ENCODE peak calls at places on chromosomes 6 and 20, in seven cellular contexts. One of them, this sample, is unnamed. For H3K36me3, the result is how much of the 10 kb centered on the place peaks cover.

GRCh38 chr6:118923035-118923434 is 11.9 kb downstream of the MCM9 start:
- DNase-seq in heart left ventricle: no peak
- DNase-seq in breast epithelium: no peak
- DNase-seq in ovary: no peak
- DNase-seq in psoas muscle: no peak
- DNase-seq in H7: no peak
- DNase-seq in small intestine: no peak
- DNase-seq in this sample: no peak

GRCh38 chr20:32972181-32973076 is 31.8 kb downstream of the SUN5 start:
- DNase-seq in ovary: no peak
- DNase-seq in psoas muscle: no peak
- DNase-seq in heart left ventricle: peak
- DNase-seq in H7: peak
- DNase-seq in small intestine: peak
- DNase-seq in breast epithelium: no peak
- DNase-seq in this sample: no peak

GRCh38 chr6:47492355-47492754 is 14.8 kb downstream of the CD2AP start:
- DNase-seq in breast epithelium: no peak
- DNase-seq in psoas muscle: no peak
- DNase-seq in heart left ventricle: no peak
- DNase-seq in H7: no peak
- DNase-seq in small intestine: no peak
- DNase-seq in ovary: no peak
- DNase-seq in this sample: no peak

GRCh38 chr6:129183681-129184216 is 300.8 kb downstream of the LAMA2 start:
- DNase-seq in psoas muscle: no peak
- DNase-seq in small intestine: peak
- DNase-seq in H7: no peak
- DNase-seq in heart left ventricle: no peak
- DNase-seq in breast epithelium: no peak
- DNase-seq in ovary: no peak
- DNase-seq in this sample: no peak

GRCh38 chr20:24157213-24157612 is 168.6 kb upstream of the GGTLC1 start:
- DNase-seq in breast epithelium: no peak
- DNase-seq in ovary: no peak
- DNase-seq in small intestine: no peak
- DNase-seq in psoas muscle: no peak
- DNase-seq in heart left ventricle: no peak
- DNase-seq in H7: no peak
- DNase-seq in this sample: peak

GRCh38 chr20:3239867-3240775 is 1.1 kb upstream of the SLC4A11 start:
- DNase-seq in H7: peak
- DNase-seq in ovary: no peak
- DNase-seq in heart left ventricle: no peak
- DNase-seq in breast epithelium: no peak
- DNase-seq in psoas muscle: no peak
- DNase-seq in small intestine: peak
- DNase-seq in this sample: no peak

GRCh38 chr20:57005146-57005933 is 261.1 kb downstream of the BMP7 start:
- DNase-seq in small intestine: no peak
- DNase-seq in heart left ventricle: no peak
- DNase-seq in H7: no peak
- DNase-seq in psoas muscle: no peak
- DNase-seq in breast epithelium: no peak
- DNase-seq in ovary: no peak
- DNase-seq in this sample: no peak

GRCh38 chr6:161233986-161234620 is 39.8 kb downstream of the AGPAT4 start:
- DNase-seq in psoas muscle: peak
- DNase-seq in breast epithelium: no peak
- DNase-seq in H7: no peak
- DNase-seq in heart left ventricle: peak
- DNase-seq in ovary: peak
- DNase-seq in small intestine: no peak
- DNase-seq in this sample: peak

GRCh38 chr6:66508433-66508832 is 801.4 kb upstream of the EYS start:
- DNase-seq in psoas muscle: no peak
- DNase-seq in H7: no peak
- DNase-seq in small intestine: no peak
- DNase-seq in ovary: no peak
- DNase-seq in breast epithelium: no peak
- DNase-seq in heart left ventricle: no peak
- DNase-seq in this sample: no peak

GRCh38 chr6:42901538-42901957 is 14.3 kb upstream of the PTCRA start:
- DNase-seq in ovary: peak
- DNase-seq in heart left ventricle: peak
- DNase-seq in psoas muscle: peak
- DNase-seq in small intestine: peak
- DNase-seq in breast epithelium: peak
- DNase-seq in H7: peak
- DNase-seq in this sample: peak

GRCh38 chr6:11083491-11083890 is 10.1 kb upstream of the SMIM13 start:
- DNase-seq in small intestine: no peak
- DNase-seq in H7: no peak
- DNase-seq in breast epithelium: no peak
- DNase-seq in ovary: no peak
- DNase-seq in psoas muscle: no peak
- DNase-seq in heart left ventricle: no peak
- DNase-seq in this sample: no peak

GRCh38 chr6:36445651-36446050 is 2.9 kb downstream of the KCTD20 start:
- DNase-seq in small intestine: no peak
- DNase-seq in heart left ventricle: no peak
- DNase-seq in ovary: no peak
- DNase-seq in psoas muscle: no peak
- DNase-seq in H7: no peak
- DNase-seq in breast epithelium: no peak
- DNase-seq in this sample: no peak

GRCh38 chr6:133890941-133891813 is 2.3 kb downstream of the TCF21 start:
- DNase-seq in psoas muscle: no peak
- DNase-seq in heart left ventricle: peak
- DNase-seq in breast epithelium: no peak
- DNase-seq in H7: peak
- DNase-seq in small intestine: peak
- DNase-seq in ovary: peak
- DNase-seq in this sample: no peak

GRCh38 chr20:5000263-5001173 is 792 bp downstream of the SLC23A2 start:
- DNase-seq in H7: peak
- DNase-seq in ovary: peak
- DNase-seq in psoas muscle: peak
- DNase-seq in heart left ventricle: peak
- DNase-seq in small intestine: peak
- DNase-seq in breast epithelium: no peak
- DNase-seq in this sample: peak

GRCh38 chr6:118768904-118769325 is 117.5 kb upstream of the CEP85L start:
- DNase-seq in breast epithelium: no peak
- DNase-seq in small intestine: no peak
- DNase-seq in heart left ventricle: no peak
- DNase-seq in psoas muscle: no peak
- DNase-seq in ovary: no peak
- DNase-seq in H7: no peak
- DNase-seq in this sample: no peak

GRCh38 chr20:3092611-3093379 is 8.3 kb upstream of the AVP start:
- DNase-seq in breast epithelium: no peak
- DNase-seq in psoas muscle: no peak
- DNase-seq in small intestine: no peak
- DNase-seq in H7: peak
- DNase-seq in ovary: no peak
- DNase-seq in heart left ventricle: no peak
- DNase-seq in this sample: no peak

GRCh38 chr20:60752741-60753420 is 499.2 kb upstream of the CDH4 start:
- DNase-seq in psoas muscle: no peak
- DNase-seq in small intestine: no peak
- DNase-seq in breast epithelium: no peak
- DNase-seq in ovary: peak
- DNase-seq in H7: no peak
- DNase-seq in heart left ventricle: no peak
- DNase-seq in this sample: no peak

GRCh38 chr6:74577619-74578018 is 628.2 kb downstream of the COL12A1 start:
- DNase-seq in psoas muscle: no peak
- DNase-seq in ovary: no peak
- DNase-seq in breast epithelium: no peak
- DNase-seq in H7: no peak
- DNase-seq in heart left ventricle: no peak
- DNase-seq in small intestine: no peak
- DNase-seq in this sample: no peak

GRCh38 chr6:157550114-157550989 is 169.4 kb downstream of the ZDHHC14 start:
- DNase-seq in ovary: no peak
- DNase-seq in breast epithelium: no peak
- DNase-seq in small intestine: peak
- DNase-seq in psoas muscle: no peak
- DNase-seq in heart left ventricle: no peak
- DNase-seq in H7: no peak
- DNase-seq in this sample: no peak

GRCh38 chr20:38528167-38528566 is 52.8 kb upstream of the ADIG start:
- DNase-seq in heart left ventricle: no peak
- DNase-seq in small intestine: no peak
- DNase-seq in H7: no peak
- DNase-seq in breast epithelium: no peak
- DNase-seq in ovary: no peak
- DNase-seq in psoas muscle: no peak
- DNase-seq in this sample: no peak

GRCh38 chr6:11495565-11496145 is 41.9 kb upstream of the TMEM170B start:
- DNase-seq in psoas muscle: no peak
- DNase-seq in heart left ventricle: no peak
- DNase-seq in breast epithelium: no peak
- DNase-seq in small intestine: no peak
- DNase-seq in H7: no peak
- DNase-seq in ovary: no peak
- DNase-seq in this sample: no peak

DNA sequence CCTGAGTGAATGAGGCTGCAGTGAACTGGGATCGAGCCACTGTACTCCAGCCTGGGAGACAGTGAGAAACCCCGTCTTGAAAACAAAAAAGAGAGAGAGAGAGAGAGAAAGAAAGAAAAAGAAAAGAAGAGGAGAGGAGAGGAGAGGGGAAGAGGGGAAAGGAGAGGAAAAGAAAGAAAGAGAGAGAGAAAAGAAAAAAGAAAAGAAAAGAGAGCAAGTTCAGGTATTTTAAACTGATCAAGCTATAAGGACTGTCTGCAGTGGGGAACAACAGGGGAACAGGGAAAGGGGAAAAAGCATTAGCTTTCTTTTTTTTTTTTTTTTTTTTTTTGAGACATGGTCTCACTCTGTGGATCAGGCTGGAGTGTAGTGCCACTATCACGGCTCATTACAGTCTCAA is 2.5 kb downstream of the CGA start:
- DNase-seq in small intestine: no peak
- DNase-seq in breast epithelium: no peak
- DNase-seq in heart left ventricle: no peak
- DNase-seq in ovary: no peak
- DNase-seq in psoas muscle: no peak
- DNase-seq in H7: no peak
- DNase-seq in this sample: no peak
- H3K4me3 ChIP-seq in small intestine: no peak
- H3K4me3 ChIP-seq in breast epithelium: no peak
- H3K4me3 ChIP-seq in heart left ventricle: no peak
- H3K4me3 ChIP-seq in ovary: no peak
- H3K4me3 ChIP-seq in psoas muscle: no peak
- H3K4me3 ChIP-seq in H7: no peak
- H3K4me3 ChIP-seq in this sample: no peak

DNA sequence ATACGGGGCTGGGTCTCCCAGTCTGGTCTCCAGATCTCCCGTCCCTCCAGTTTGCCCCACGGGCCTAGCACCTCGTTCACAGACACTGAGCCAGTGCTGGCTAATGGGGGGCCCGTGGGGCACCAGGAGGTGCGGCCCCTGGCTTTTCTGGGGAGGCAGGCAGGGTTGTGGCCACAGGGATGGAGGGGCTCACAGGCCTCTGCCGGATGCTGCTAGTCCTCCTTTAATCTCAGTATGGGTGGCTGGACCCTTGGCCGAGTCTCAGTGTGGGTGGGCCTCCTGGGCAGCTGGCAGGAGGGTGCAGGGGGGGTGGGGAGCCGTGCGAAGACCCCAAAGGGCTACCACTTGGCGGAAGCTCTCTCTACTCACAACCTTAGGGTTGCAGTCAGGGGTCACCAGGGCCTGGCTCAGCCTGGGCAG is 1.6 kb upstream of the SOX18 start:
- DNase-seq in psoas muscle: no peak
- DNase-seq in small intestine: no peak
- DNase-seq in breast epithelium: no peak
- DNase-seq in heart left ventricle: no peak
- DNase-seq in H7: no peak
- DNase-seq in ovary: no peak
- DNase-seq in this sample: no peak
- H3K36me3 ChIP-seq in psoas muscle: under half
- H3K36me3 ChIP-seq in small intestine: under half
- H3K36me3 ChIP-seq in breast epithelium: under half
- H3K36me3 ChIP-seq in heart left ventricle: under half
- H3K36me3 ChIP-seq in H7: under half
- H3K36me3 ChIP-seq in ovary: under half
- H3K36me3 ChIP-seq in this sample: under half

DNA sequence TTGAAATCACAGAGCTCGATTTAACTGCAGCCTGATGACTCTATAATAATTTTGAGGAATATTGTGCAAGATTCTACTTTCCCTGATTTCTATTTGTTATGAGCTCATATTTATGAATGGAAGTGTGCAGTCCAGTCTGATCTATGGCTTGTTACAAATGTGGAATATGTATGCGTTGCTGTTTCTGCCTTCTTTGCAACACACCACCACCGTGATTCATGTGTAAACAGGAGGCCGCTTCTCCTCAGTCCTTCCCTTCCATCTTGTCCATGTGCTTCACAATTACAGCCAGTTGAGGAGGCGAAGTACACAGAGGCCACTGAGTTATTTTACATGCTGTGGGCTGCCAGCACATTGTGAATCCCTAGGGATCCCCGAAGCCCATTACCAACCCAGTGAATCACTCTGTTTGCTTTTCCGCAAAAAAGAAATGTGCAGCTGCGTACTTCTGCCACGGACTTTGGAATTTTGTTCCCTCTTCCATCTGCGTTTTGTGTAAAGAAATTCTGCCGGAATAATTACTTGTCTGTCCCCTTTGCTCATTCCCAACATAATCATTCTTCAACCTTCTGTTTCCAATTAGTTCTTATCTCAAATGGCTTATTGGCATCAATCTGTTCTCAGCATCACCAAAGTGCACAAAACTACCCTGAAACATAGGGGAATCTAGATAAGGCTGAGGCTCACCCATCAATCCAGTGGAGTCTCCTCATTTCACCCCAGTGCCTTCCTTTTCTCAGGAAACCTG is 551.6 kb upstream of the CITED2 start:
- DNase-seq in small intestine: peak
- DNase-seq in breast epithelium: no peak
- DNase-seq in heart left ventricle: peak
- DNase-seq in psoas muscle: no peak
- DNase-seq in ovary: no peak
- DNase-seq in H7: no peak
- DNase-seq in this sample: no peak
- H3K4me3 ChIP-seq in small intestine: no peak
- H3K4me3 ChIP-seq in breast epithelium: no peak
- H3K4me3 ChIP-seq in heart left ventricle: no peak
- H3K4me3 ChIP-seq in psoas muscle: no peak
- H3K4me3 ChIP-seq in ovary: no peak
- H3K4me3 ChIP-seq in H7: no peak
- H3K4me3 ChIP-seq in this sample: no peak

DNA sequence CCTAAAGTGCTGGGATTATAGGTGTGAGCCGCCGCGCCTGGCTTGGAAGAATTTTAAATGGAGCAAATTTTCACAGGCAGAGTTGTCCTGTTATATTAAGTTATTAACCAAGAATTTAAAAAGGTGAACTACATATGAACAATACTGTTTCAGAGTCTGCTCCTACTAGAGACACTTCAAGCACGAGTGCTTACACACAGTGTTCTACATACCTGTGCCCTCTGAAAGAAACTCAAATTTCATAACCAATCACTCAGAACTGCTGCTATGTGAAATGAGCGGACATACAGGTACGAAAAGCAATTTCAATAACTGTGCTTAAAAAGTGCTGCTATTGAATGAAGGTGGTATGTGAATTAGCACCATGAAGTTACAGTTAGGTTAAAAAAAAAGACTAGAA is 262.0 kb downstream of the SYNE1 start:
- DNase-seq in H7: no peak
- DNase-seq in small intestine: no peak
- DNase-seq in ovary: no peak
- DNase-seq in heart left ventricle: no peak
- DNase-seq in psoas muscle: no peak
- DNase-seq in breast epithelium: no peak
- DNase-seq in this sample: no peak
- H3K36me3 ChIP-seq in H7: under half
- H3K36me3 ChIP-seq in small intestine: under half
- H3K36me3 ChIP-seq in ovary: under half
- H3K36me3 ChIP-seq in heart left ventricle: half or more
- H3K36me3 ChIP-seq in psoas muscle: half or more
- H3K36me3 ChIP-seq in breast epithelium: under half
- H3K36me3 ChIP-seq in this sample: under half

This sample was measured in lung.